ENCODE peak calls at places on chromosomes 4 and X, in seven cellular contexts. V is ecto neural progenitor cell; J is ovary; W is colonic mucosa; R is stimulated activated naive CD4-positive, alpha-beta T cell treated with Interleukin-2 at 50 U/mL for 16 hours; F is activated CD4-positive, alpha-beta T cell treated with anti-CD3 and anti-CD28 coated beads, Interleukin-2, amount 50 U/mL, for 4 hours; S is HFF-Myc. A is an unnamed sample.

GRCh38 chrX:45517090-45517973 is 316.7 kb upstream of the DIPK2B start:
- DNase-seq in V (no peak), J (no peak), W (no peak), R (no peak), F (no peak), S (no peak), A (peak)

GRCh38 chr4:123777297-123777859 is 380.8 kb downstream of the SPRY1 start:
- DNase-seq in V (no peak), J (no peak), W (no peak), R (no peak), F (no peak), S (no peak), A (no peak)

GRCh38 chr4:186778134-186778533 is 54.5 kb upstream of the FAT1 start:
- DNase-seq in V (no peak), J (no peak), W (no peak), R (no peak), F (no peak), S (no peak), A (no peak)

GRCh38 chrX:31021537-31021936 is 50.3 kb downstream of the FTHL17 start:
- DNase-seq in V (no peak), J (no peak), W (no peak), R (no peak), F (no peak), S (no peak), A (no peak)

GRCh38 chr4:6347511-6348045 is 77.9 kb downstream of the WFS1 start:
- DNase-seq in V (no peak), J (no peak), W (no peak), R (no peak), F (no peak), S (no peak), A (no peak)

GRCh38 chrX:65755786-65756185 is 88.3 kb downstream of the MSN start:
- DNase-seq in V (no peak), J (no peak), W (no peak), R (no peak), F (no peak), S (no peak), A (no peak)

GRCh38 chr4:140153419-140153743 is 603 bp downstream of the MAML3 start:
- DNase-seq in V (no peak), J (no peak), W (no peak), R (no peak), F (no peak), S (no peak), A (no peak)

GRCh38 chrX:20435913-20436312 is 169.2 kb upstream of the RPS6KA3 start:
- DNase-seq in V (no peak), J (no peak), W (no peak), R (no peak), F (no peak), S (no peak), A (no peak)

GRCh38 chr4:88158360-88159136 is at the start of gene ABCG2:
- DNase-seq in V (peak), J (peak), W (peak), R (peak), F (peak), S (peak), A (peak)

GRCh38 chrX:110178179-110178865 is 139.6 kb downstream of the AMMECR1 start:
- DNase-seq in V (no peak), J (no peak), W (no peak), R (no peak), F (no peak), S (no peak), A (no peak)

GRCh38 chr4:109025471-109026076 is 262.7 kb upstream of the ETNPPL start:
- DNase-seq in V (no peak), J (no peak), W (no peak), R (no peak), F (no peak), S (no peak), A (no peak)

GRCh38 chr4:158410272-158410671 is 111.4 kb upstream of the RXFP1 start:
- DNase-seq in V (no peak), J (no peak), W (no peak), R (no peak), F (no peak), S (no peak), A (peak)

A was measured in AG08396.